ENCODE peak calls at places on chromosomes 7 and 10, in nine cellular contexts. One of them, this sample, is unnamed.

GRCh38 chr10:121188005-121188404 is 336.8 kb downstream of the WDR11 start:
- DNase-seq in BE2C: no peak
- DNase-seq in left lung: no peak
- DNase-seq in GM23338: peak
- DNase-seq in fibroblast of the aortic adventitia: no peak
- DNase-seq in left ventricle myocardium inferior: no peak
- DNase-seq in IMR-90: no peak
- DNase-seq in GM06990: no peak
- DNase-seq in GM12865: no peak
- DNase-seq in this sample: no peak

GRCh38 chr10:125782661-125783060 is 7.0 kb upstream of the MMP21 start:
- DNase-seq in BE2C: no peak
- DNase-seq in left lung: no peak
- DNase-seq in GM23338: no peak
- DNase-seq in fibroblast of the aortic adventitia: no peak
- DNase-seq in left ventricle myocardium inferior: no peak
- DNase-seq in IMR-90: peak
- DNase-seq in GM06990: no peak
- DNase-seq in GM12865: no peak
- DNase-seq in this sample: peak

GRCh38 chr7:117470777-117471176 is 9.0 kb upstream of the CFTR start:
- DNase-seq in BE2C: peak
- DNase-seq in left lung: peak
- DNase-seq in GM23338: no peak
- DNase-seq in fibroblast of the aortic adventitia: no peak
- DNase-seq in left ventricle myocardium inferior: peak
- DNase-seq in IMR-90: no peak
- DNase-seq in GM06990: peak
- DNase-seq in GM12865: peak
- DNase-seq in this sample: no peak

GRCh38 chr7:141558544-141559183 is 7.5 kb downstream of the AGK start:
- DNase-seq in BE2C: no peak
- DNase-seq in left lung: no peak
- DNase-seq in GM23338: no peak
- DNase-seq in fibroblast of the aortic adventitia: peak
- DNase-seq in left ventricle myocardium inferior: no peak
- DNase-seq in IMR-90: peak
- DNase-seq in GM06990: peak
- DNase-seq in GM12865: peak
- DNase-seq in this sample: no peak

GRCh38 chr10:70747192-70747965 is 37.8 kb downstream of the TBATA start:
- DNase-seq in BE2C: no peak
- DNase-seq in left lung: no peak
- DNase-seq in GM23338: no peak
- DNase-seq in fibroblast of the aortic adventitia: no peak
- DNase-seq in left ventricle myocardium inferior: no peak
- DNase-seq in IMR-90: no peak
- DNase-seq in GM06990: no peak
- DNase-seq in GM12865: no peak
- DNase-seq in this sample: no peak

GRCh38 chr10:10796061-10796773 is 221.5 kb upstream of the CELF2 start:
- DNase-seq in BE2C: no peak
- DNase-seq in left lung: no peak
- DNase-seq in GM23338: peak
- DNase-seq in fibroblast of the aortic adventitia: peak
- DNase-seq in left ventricle myocardium inferior: no peak
- DNase-seq in IMR-90: peak
- DNase-seq in GM06990: no peak
- DNase-seq in GM12865: no peak
- DNase-seq in this sample: no peak

GRCh38 chr7:139396323-139396951 is 36.7 kb downstream of the LUC7L2 start:
- DNase-seq in BE2C: no peak
- DNase-seq in left lung: no peak
- DNase-seq in GM23338: no peak
- DNase-seq in fibroblast of the aortic adventitia: no peak
- DNase-seq in left ventricle myocardium inferior: no peak
- DNase-seq in IMR-90: peak
- DNase-seq in GM06990: no peak
- DNase-seq in GM12865: no peak
- DNase-seq in this sample: no peak

GRCh38 chr7:1535695-1536094 is 5.2 kb downstream of the MAFK start:
- DNase-seq in BE2C: no peak
- DNase-seq in left lung: peak
- DNase-seq in GM23338: peak
- DNase-seq in fibroblast of the aortic adventitia: no peak
- DNase-seq in left ventricle myocardium inferior: no peak
- DNase-seq in IMR-90: no peak
- DNase-seq in GM06990: no peak
- DNase-seq in GM12865: no peak
- DNase-seq in this sample: no peak

GRCh38 chr7:42198974-42199668 is 37.9 kb downstream of the GLI3 start:
- DNase-seq in BE2C: no peak
- DNase-seq in left lung: no peak
- DNase-seq in GM23338: no peak
- DNase-seq in fibroblast of the aortic adventitia: peak
- DNase-seq in left ventricle myocardium inferior: no peak
- DNase-seq in IMR-90: no peak
- DNase-seq in GM06990: no peak
- DNase-seq in GM12865: no peak
- DNase-seq in this sample: no peak

GRCh38 chr7:133070562-133070961 is 11.3 kb downstream of the CHCHD3 start:
- DNase-seq in BE2C: no peak
- DNase-seq in left lung: no peak
- DNase-seq in GM23338: peak
- DNase-seq in fibroblast of the aortic adventitia: peak
- DNase-seq in left ventricle myocardium inferior: no peak
- DNase-seq in IMR-90: no peak
- DNase-seq in GM06990: no peak
- DNase-seq in GM12865: no peak
- DNase-seq in this sample: no peak

GRCh38 chr10:75497997-75498797 is 66.8 kb downstream of the LRMDA start:
- DNase-seq in BE2C: no peak
- DNase-seq in left lung: no peak
- DNase-seq in GM23338: no peak
- DNase-seq in fibroblast of the aortic adventitia: peak
- DNase-seq in left ventricle myocardium inferior: no peak
- DNase-seq in IMR-90: peak
- DNase-seq in GM06990: no peak
- DNase-seq in GM12865: no peak
- DNase-seq in this sample: no peak

GRCh38 chr7:11427686-11428273 is 404.2 kb downstream of the THSD7A start:
- DNase-seq in BE2C: peak
- DNase-seq in left lung: no peak
- DNase-seq in GM23338: peak
- DNase-seq in fibroblast of the aortic adventitia: peak
- DNase-seq in left ventricle myocardium inferior: no peak
- DNase-seq in IMR-90: peak
- DNase-seq in GM06990: no peak
- DNase-seq in GM12865: peak
- DNase-seq in this sample: no peak

GRCh38 chr10:129972966-129973673 is 9.0 kb upstream of the EBF3 start:
- DNase-seq in BE2C: no peak
- DNase-seq in left lung: no peak
- DNase-seq in GM23338: peak
- DNase-seq in fibroblast of the aortic adventitia: no peak
- DNase-seq in left ventricle myocardium inferior: no peak
- DNase-seq in IMR-90: no peak
- DNase-seq in GM06990: no peak
- DNase-seq in GM12865: no peak
- DNase-seq in this sample: peak

GRCh38 chr10:129969528-129970264 is 5.6 kb upstream of the EBF3 start:
- DNase-seq in BE2C: no peak
- DNase-seq in left lung: no peak
- DNase-seq in GM23338: no peak
- DNase-seq in fibroblast of the aortic adventitia: no peak
- DNase-seq in left ventricle myocardium inferior: no peak
- DNase-seq in IMR-90: no peak
- DNase-seq in GM06990: no peak
- DNase-seq in GM12865: no peak
- DNase-seq in this sample: no peak

GRCh38 chr10:129972145-129972965 is 8.3 kb upstream of the EBF3 start:
- DNase-seq in BE2C: no peak
- DNase-seq in left lung: no peak
- DNase-seq in GM23338: peak
- DNase-seq in fibroblast of the aortic adventitia: peak
- DNase-seq in left ventricle myocardium inferior: no peak
- DNase-seq in IMR-90: no peak
- DNase-seq in GM06990: no peak
- DNase-seq in GM12865: no peak
- DNase-seq in this sample: peak

GRCh38 chr10:129970404-129971364 is 6.6 kb upstream of the EBF3 start:
- DNase-seq in BE2C: no peak
- DNase-seq in left lung: no peak
- DNase-seq in GM23338: no peak
- DNase-seq in fibroblast of the aortic adventitia: peak
- DNase-seq in left ventricle myocardium inferior: no peak
- DNase-seq in IMR-90: no peak
- DNase-seq in GM06990: no peak
- DNase-seq in GM12865: no peak
- DNase-seq in this sample: peak

GRCh38 chr10:129971381-129972144 is 7.5 kb upstream of the EBF3 start:
- DNase-seq in BE2C: peak
- DNase-seq in left lung: peak
- DNase-seq in GM23338: peak
- DNase-seq in fibroblast of the aortic adventitia: peak
- DNase-seq in left ventricle myocardium inferior: peak
- DNase-seq in IMR-90: peak
- DNase-seq in GM06990: peak
- DNase-seq in GM12865: peak
- DNase-seq in this sample: peak
- TF ChIP-seq CTCF in BE2C: peak
- TF ChIP-seq CTCF in left lung: peak
- TF ChIP-seq CTCF in GM23338: peak
- TF ChIP-seq CTCF in fibroblast of the aortic adventitia: peak
- TF ChIP-seq CTCF in left ventricle myocardium inferior: peak
- TF ChIP-seq CTCF in IMR-90: peak
- TF ChIP-seq CTCF in GM06990: no peak
- TF ChIP-seq CTCF in GM12865: peak
- TF ChIP-seq CTCF in this sample: peak

GRCh38 chr10:106189254-106189653 is 975.3 kb downstream of the SORCS1 start:
- DNase-seq in BE2C: peak
- DNase-seq in left lung: no peak
- DNase-seq in GM23338: peak
- DNase-seq in fibroblast of the aortic adventitia: peak
- DNase-seq in left ventricle myocardium inferior: no peak
- DNase-seq in IMR-90: no peak
- DNase-seq in GM06990: no peak
- DNase-seq in GM12865: peak
- DNase-seq in this sample: no peak
- TF ChIP-seq CTCF in BE2C: peak
- TF ChIP-seq CTCF in left lung: peak
- TF ChIP-seq CTCF in GM23338: peak
- TF ChIP-seq CTCF in fibroblast of the aortic adventitia: peak
- TF ChIP-seq CTCF in left ventricle myocardium inferior: peak
- TF ChIP-seq CTCF in IMR-90: peak
- TF ChIP-seq CTCF in GM06990: peak
- TF ChIP-seq CTCF in GM12865: peak
- TF ChIP-seq CTCF in this sample: peak

GRCh38 chr7:150401861-150402631 is 22.9 kb downstream of the ZNF775 start:
- DNase-seq in BE2C: no peak
- DNase-seq in left lung: no peak
- DNase-seq in GM23338: peak
- DNase-seq in fibroblast of the aortic adventitia: no peak
- DNase-seq in left ventricle myocardium inferior: no peak
- DNase-seq in IMR-90: no peak
- DNase-seq in GM06990: no peak
- DNase-seq in GM12865: no peak
- DNase-seq in this sample: no peak
- TF ChIP-seq CTCF in BE2C: no peak
- TF ChIP-seq CTCF in left lung: no peak
- TF ChIP-seq CTCF in GM23338: no peak
- TF ChIP-seq CTCF in fibroblast of the aortic adventitia: no peak
- TF ChIP-seq CTCF in left ventricle myocardium inferior: no peak
- TF ChIP-seq CTCF in IMR-90: no peak
- TF ChIP-seq CTCF in GM06990: no peak
- TF ChIP-seq CTCF in GM12865: no peak
- TF ChIP-seq CTCF in this sample: no peak

GRCh38 chr10:131981429-131982184 is at the start of gene BNIP3:
- DNase-seq in BE2C: peak
- DNase-seq in left lung: peak
- DNase-seq in GM23338: peak
- DNase-seq in fibroblast of the aortic adventitia: peak
- DNase-seq in left ventricle myocardium inferior: peak
- DNase-seq in IMR-90: peak
- DNase-seq in GM06990: peak
- DNase-seq in GM12865: peak
- DNase-seq in this sample: peak
- TF ChIP-seq CTCF in BE2C: peak
- TF ChIP-seq CTCF in left lung: no peak
- TF ChIP-seq CTCF in GM23338: no peak
- TF ChIP-seq CTCF in fibroblast of the aortic adventitia: peak
- TF ChIP-seq CTCF in left ventricle myocardium inferior: no peak
- TF ChIP-seq CTCF in IMR-90: no peak
- TF ChIP-seq CTCF in GM06990: no peak
- TF ChIP-seq CTCF in GM12865: no peak
- TF ChIP-seq CTCF in this sample: peak

DNA sequence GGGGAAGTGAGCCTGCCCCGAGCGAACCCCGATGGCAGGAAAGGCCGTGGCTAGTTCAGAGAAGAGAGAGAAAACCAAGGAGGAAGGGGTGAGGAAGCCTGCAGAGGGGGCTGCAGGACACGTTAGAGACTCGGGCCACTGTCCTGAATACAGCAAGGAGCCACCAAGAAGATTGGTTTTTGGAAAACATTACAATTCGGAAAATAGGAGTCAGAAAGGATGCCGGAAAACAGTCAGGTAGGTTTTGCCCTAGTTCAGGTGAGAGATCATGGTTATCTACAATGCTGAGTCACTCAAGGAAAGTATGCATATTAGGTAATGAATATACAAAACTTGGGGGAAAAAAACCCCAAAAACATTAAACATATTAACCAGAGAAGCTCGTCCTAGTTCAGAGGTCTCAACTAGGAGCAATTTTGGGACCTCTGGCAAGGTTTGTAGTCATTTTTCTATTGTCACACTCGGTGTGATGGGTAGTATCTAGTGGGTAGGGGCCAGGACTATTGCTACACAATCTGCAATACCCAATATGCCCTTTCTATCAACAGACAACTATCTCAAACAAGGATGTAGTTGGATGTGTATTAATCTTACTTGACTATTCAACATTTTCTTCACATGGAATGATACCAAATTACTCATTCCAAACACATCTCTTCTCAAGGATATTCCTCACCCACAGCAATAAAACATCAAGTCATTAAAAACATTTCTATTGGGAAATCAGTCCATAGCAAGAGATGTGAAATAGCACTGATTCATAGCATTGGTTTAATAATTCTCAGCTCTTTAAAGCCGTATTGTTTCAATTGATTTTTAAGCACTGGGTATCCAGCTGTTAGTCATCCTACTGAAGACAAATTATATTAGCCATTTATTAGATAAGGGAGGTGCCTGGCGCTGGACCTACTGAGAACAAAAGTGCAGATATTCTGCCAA is 74.4 kb upstream of the RSU1 start:
- DNase-seq in BE2C: peak
- DNase-seq in left lung: peak
- DNase-seq in GM23338: peak
- DNase-seq in fibroblast of the aortic adventitia: peak
- DNase-seq in left ventricle myocardium inferior: peak
- DNase-seq in IMR-90: peak
- DNase-seq in GM06990: no peak
- DNase-seq in GM12865: peak
- DNase-seq in this sample: no peak
- TF ChIP-seq CTCF in BE2C: peak
- TF ChIP-seq CTCF in left lung: peak
- TF ChIP-seq CTCF in GM23338: peak
- TF ChIP-seq CTCF in fibroblast of the aortic adventitia: peak
- TF ChIP-seq CTCF in left ventricle myocardium inferior: peak
- TF ChIP-seq CTCF in IMR-90: peak
- TF ChIP-seq CTCF in GM06990: no peak
- TF ChIP-seq CTCF in GM12865: no peak
- TF ChIP-seq CTCF in this sample: peak

GRCh38 chr10:11881477-11882417 is 58.6 kb downstream of the PROSER2 start:
- DNase-seq in BE2C: no peak
- DNase-seq in left lung: peak
- DNase-seq in GM23338: peak
- DNase-seq in fibroblast of the aortic adventitia: peak
- DNase-seq in left ventricle myocardium inferior: no peak
- DNase-seq in IMR-90: peak
- DNase-seq in GM06990: no peak
- DNase-seq in GM12865: no peak
- DNase-seq in this sample: no peak
- TF ChIP-seq CTCF in BE2C: no peak
- TF ChIP-seq CTCF in left lung: no peak
- TF ChIP-seq CTCF in GM23338: peak
- TF ChIP-seq CTCF in fibroblast of the aortic adventitia: no peak
- TF ChIP-seq CTCF in left ventricle myocardium inferior: no peak
- TF ChIP-seq CTCF in IMR-90: no peak
- TF ChIP-seq CTCF in GM06990: no peak
- TF ChIP-seq CTCF in GM12865: no peak
- TF ChIP-seq CTCF in this sample: peak

This sample was measured in type B pancreatic cell.